ENCODE peak calls at places on chromosomes 1 and 21, in five cellular contexts. I is tibial nerve, N is SK-N-SH, F is GM12878, X is ovary. A is an unnamed sample.

GRCh38 chr1:107195476-107195875 is 54.6 kb downstream of the NTNG1 start:
- DNase-seq in I (no peak), N (no peak), F (no peak), X (no peak), A (no peak)

GRCh38 chr1:97094257-97094972 is 372.8 kb downstream of the PTBP2 start:
- DNase-seq in I (no peak), N (no peak), F (no peak), X (no peak), A (no peak)

GRCh38 chr1:66489146-66489545 is 44.8 kb upstream of the SGIP1 start:
- DNase-seq in I (no peak), N (no peak), F (no peak), X (no peak), A (no peak)

GRCh38 chr1:149917590-149918144 is at the start of gene SV2A:
- DNase-seq in I (no peak), N (peak; percentile 95), F (no peak), X (no peak), A (no peak)

GRCh38 chr1:189708674-189709073 is 769.0 kb downstream of the BRINP3 start:
- DNase-seq in I (no peak), N (peak; percentile 31), F (no peak), X (no peak), A (no peak)

GRCh38 chr1:32246888-32247273 is at the start of gene FAM167B:
- DNase-seq in I (no peak), N (no peak), F (no peak), X (no peak), A (no peak)

GRCh38 chr21:27513016-27513415 is 546.1 kb upstream of the ADAMTS5 start:
- DNase-seq in I (no peak), N (peak; percentile 3), F (no peak), X (no peak), A (no peak)

GRCh38 chr21:27636671-27637070 is 669.8 kb upstream of the ADAMTS5 start:
- DNase-seq in I (no peak), N (no peak), F (no peak), X (no peak), A (no peak)

GRCh38 chr21:40176732-40177131 is 309.5 kb downstream of the PCP4 start:
- DNase-seq in I (no peak), N (peak; percentile 85), F (no peak), X (no peak), A (no peak)

GRCh38 chr1:212466913-212467650 is 34.4 kb downstream of the NENF start:
- DNase-seq in I (no peak), N (no peak), F (no peak), X (no peak), A (no peak)

GRCh38 chr1:207897188-207897587 is 13.7 kb downstream of the CD34 start:
- DNase-seq in I (no peak), N (peak; percentile 48), F (no peak), X (no peak), A (no peak)

GRCh38 chr1:224779491-224780020 is 149.9 kb upstream of the DNAH14 start:
- DNase-seq in I (no peak), N (no peak), F (no peak), X (no peak), A (no peak)

GRCh38 chr1:9369964-9370788 is 77.5 kb downstream of the SPSB1 start:
- DNase-seq in I (no peak), N (no peak), F (no peak), X (no peak), A (no peak)

GRCh38 chr1:10360045-10360444 is 38.8 kb upstream of the PGD start:
- DNase-seq in I (no peak), N (no peak), F (no peak), X (no peak), A (no peak)

DNA sequence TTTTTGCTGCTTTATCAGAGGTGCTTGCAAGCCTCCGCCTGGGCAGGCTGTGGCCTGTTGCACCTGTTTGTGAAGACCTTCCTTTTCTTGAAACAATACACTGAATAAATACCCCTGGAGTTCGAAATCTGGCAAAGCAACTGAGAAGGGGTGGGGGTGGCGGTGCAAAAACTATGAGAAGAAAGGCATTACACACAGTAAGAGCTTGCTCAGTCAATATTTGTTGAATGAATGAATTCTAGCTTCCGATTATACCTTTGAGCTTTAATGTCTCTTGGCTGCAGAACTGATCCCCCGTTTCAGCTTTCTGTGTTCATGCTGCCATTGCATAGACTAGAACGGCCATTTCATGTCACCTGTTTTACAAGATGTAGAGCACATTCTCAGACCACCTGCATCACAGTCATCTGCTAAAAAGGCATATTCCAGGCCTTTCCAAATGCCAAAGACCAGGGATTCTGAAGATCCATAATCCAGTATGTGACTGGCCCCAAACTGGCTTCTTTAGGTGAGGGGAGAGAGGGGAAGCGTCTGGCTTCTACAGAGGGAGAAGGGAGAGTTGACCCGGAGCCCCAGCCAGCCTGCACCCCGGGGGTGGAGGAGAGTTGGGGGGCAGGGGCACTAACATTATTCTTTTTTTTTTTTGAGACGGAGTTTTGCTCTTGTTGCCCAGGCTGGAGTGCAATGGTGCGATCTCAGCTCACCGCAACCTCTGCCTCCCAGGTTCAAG is 111.5 kb downstream of the ETS2 start:
- DNase-seq in I (no peak), N (no peak), F (no peak), X (no peak), A (no peak)
- TF ChIP-seq EP300 in I (no peak), N (no peak), F (no peak), X (no peak), A (no peak)

DNA sequence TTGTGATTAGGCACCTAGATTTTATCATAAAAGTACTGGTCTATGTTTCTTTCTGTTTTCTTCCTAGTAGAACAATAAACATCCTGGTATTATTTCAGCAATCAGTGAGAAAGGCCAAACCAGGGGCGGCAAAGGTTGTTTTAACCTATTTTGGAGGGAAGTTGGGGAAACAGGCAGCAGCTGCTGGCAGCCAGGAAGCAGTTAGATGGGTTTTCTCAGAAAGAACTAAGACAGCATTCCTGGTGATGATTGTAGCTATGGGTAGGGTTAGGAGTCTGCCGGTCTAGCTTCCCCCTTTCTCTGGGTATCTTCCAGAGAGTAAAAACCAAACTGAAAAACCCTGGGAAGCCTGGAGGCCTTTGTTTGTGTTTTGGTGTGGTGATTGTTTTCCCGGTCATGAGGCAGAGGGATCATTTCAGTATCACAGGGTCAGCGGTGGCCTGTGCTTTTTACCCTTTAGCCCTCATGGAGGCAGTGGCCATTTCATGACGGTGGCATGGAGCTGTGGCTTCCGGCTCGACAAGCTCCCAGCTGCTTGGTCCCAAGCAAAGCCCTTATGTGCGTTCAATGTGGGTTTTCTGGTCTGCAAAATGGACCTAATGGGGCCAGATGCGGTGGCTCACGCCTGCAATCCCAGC is 19.6 kb upstream of the TNFRSF1B start:
- DNase-seq in I (no peak), N (no peak), F (no peak), X (no peak), A (no peak)
- H3K4me1 ChIP-seq in I (peaks cover 61% of the 10 kb centered on the region), N (no peaks in the 10 kb centered on the region), F (peaks cover 85% of the 10 kb centered on the region), X (peaks cover 16% of the 10 kb centered on the region), A (peaks cover 35% of the 10 kb centered on the region)

GRCh38 chr21:17903929-17904639 is 84.9 kb upstream of the C21orf91 start:
- DNase-seq in I (no peak), N (no peak), F (no peak), X (no peak), A (no peak)

GRCh38 chr21:17901458-17902092 is 82.4 kb upstream of the C21orf91 start:
- DNase-seq in I (no peak), N (no peak), F (peak; percentile 23), X (no peak), A (no peak)

GRCh38 chr21:17900990-17901385 is 81.8 kb upstream of the C21orf91 start:
- DNase-seq in I (no peak), N (no peak), F (no peak), X (no peak), A (no peak)

GRCh38 chr21:17900281-17900989 is 81.3 kb upstream of the C21orf91 start:
- DNase-seq in I (no peak), N (no peak), F (no peak), X (no peak), A (no peak)

GRCh38 chr21:17903029-17903806 is 84.1 kb upstream of the C21orf91 start:
- DNase-seq in I (no peak), N (peak; percentile 44), F (no peak), X (no peak), A (no peak)
- TF ChIP-seq CTCF in I (no peak), N (peak; percentile 51), F (no peak), X (no peak), A (no peak)

GRCh38 chr21:36576441-36576840 is 96.5 kb upstream of the CLDN14 start:
- DNase-seq in I (no peak), N (no peak), F (no peak), X (no peak), A (no peak)

GRCh38 chr21:36572091-36572490 is 92.2 kb upstream of the CLDN14 start:
- DNase-seq in I (no peak), N (no peak), F (no peak), X (no peak), A (no peak)

GRCh38 chr21:36571556-36571955 is 91.6 kb upstream of the CLDN14 start:
- DNase-seq in I (no peak), N (no peak), F (no peak), X (no peak), A (no peak)

GRCh38 chr21:36579898-36580297 is 100.0 kb upstream of the CLDN14 start:
- DNase-seq in I (no peak), N (no peak), F (no peak), X (no peak), A (no peak)

DNA sequence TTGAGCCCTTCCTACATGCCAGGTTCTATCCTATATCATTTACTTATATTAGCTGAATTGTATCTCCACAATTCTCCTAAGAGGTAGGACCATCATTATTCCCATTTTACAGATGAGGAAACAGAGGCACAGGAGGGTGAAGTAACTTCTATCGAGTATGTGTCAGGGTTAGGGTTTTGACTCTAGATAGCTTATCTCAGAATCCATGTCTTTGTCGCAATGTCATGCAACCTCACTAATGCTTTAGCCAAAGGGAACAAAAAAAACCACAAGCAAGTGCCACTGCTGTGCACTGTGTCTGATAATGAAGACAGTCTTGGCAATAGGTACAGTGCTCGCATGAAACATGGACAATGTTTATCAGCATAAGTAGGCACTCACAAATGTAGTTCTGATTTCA is 95.4 kb upstream of the CLDN14 start:
- DNase-seq in I (no peak), N (no peak), F (no peak), X (no peak), A (no peak)
- TF ChIP-seq EP300 in I (no peak), N (no peak), F (no peak), X (no peak), A (no peak)

DNA sequence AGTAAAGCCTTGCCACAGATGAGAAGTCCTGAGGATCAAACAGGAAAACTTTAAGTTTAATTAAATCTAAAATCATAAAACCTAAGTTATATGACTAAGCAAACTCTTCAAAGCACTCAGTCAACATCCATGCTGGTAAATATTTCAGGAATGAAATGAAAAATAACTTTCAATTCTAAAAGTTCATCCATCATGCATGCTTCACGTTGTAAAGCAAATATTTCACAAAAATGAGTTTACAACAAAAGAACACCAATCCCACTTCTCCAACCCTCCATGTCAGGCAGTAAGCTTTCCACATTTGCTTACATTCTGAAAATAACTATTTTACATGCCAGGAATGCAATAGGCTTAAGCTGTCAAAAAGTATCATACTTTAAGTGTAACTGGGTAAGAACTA is 16.8 kb downstream of the APP start:
- DNase-seq in I (no peak), N (no peak), F (no peak), X (no peak), A (no peak)
- H3K4me1 ChIP-seq in I (peaks cover 5% of the 10 kb centered on the region), N (peaks cover 18% of the 10 kb centered on the region), F (peaks cover 2% of the 10 kb centered on the region), X (peaks cover 5% of the 10 kb centered on the region), A (peaks cover 16% of the 10 kb centered on the region)

GRCh38 chr1:95154096-95154495 is 36.9 kb downstream of the TLCD4 start:
- DNase-seq in I (no peak), N (no peak), F (no peak), X (no peak), A (no peak)
- TF ChIP-seq CTCF in I (no peak), N (no peak), F (no peak), X (no peak), A (no peak)

A was measured in suprapubic skin.